ENCODE peak calls at places on chromosomes 3 and 15, in five cellular contexts. C is activated CD8-positive, alpha-beta T cell treated with anti-CD3 and anti-CD28 coated beads for 36 hours; Y is M059J; T is AG09319; Q is EL. A is an unnamed sample.

GRCh38 chr15:77480859-77481258 is 60.2 kb downstream of the HMG20A start:
- DNase-seq in C (no peak), Y (no peak), T (no peak), Q (no peak), A (no peak)

GRCh38 chr3:53581671-53582070 is 87.3 kb downstream of the CACNA1D start:
- DNase-seq in T (no peak), Y (peak; percentile 2), Q (no peak), C (no peak), A (no peak)

GRCh38 chr15:52336530-52336929 is 40.9 kb upstream of the MYO5C start:
- DNase-seq in C (no peak), T (no peak), Y (no peak), Q (no peak), A (no peak)

GRCh38 chr15:71201471-71201870 is 86.2 kb downstream of the THSD4 start:
- DNase-seq in T (no peak), C (no peak), Y (no peak), Q (no peak), A (no peak)

GRCh38 chr3:132629928-132630327 is 29.7 kb downstream of the ACAD11 start:
- DNase-seq in Y (peak; percentile 80), Q (peak; percentile 79), C (no peak), T (no peak), A (no peak)

GRCh38 chr3:112116777-112117186 is 16.3 kb downstream of the GCSAM start:
- DNase-seq in C (no peak), T (no peak), Q (no peak), Y (no peak), A (no peak)

GRCh38 chr15:39919396-39919739 is 698 bp downstream of the GPR176 start:
- DNase-seq in C (no peak), Q (peak; percentile 32), T (no peak), Y (peak; percentile 30), A (no peak)

GRCh38 chr15:95698971-95699370 is 631.5 kb upstream of the NR2F2 start:
- DNase-seq in Q (peak; percentile 27), Y (no peak), C (no peak), T (no peak), A (no peak)

GRCh38 chr15:99123706-99124451 is 19.0 kb downstream of the SYNM start:
- DNase-seq in C (no peak), T (peak; percentile 83), Y (peak; percentile 98), Q (peak; percentile 97), A (peak; percentile 87)

GRCh38 chr3:56748663-56749231 is 53.0 kb downstream of the ARHGEF3 start:
- DNase-seq in Q (no peak), T (no peak), C (no peak), Y (no peak), A (no peak)

GRCh38 chr3:141796436-141797166 is 33.4 kb downstream of the GRK7 start:
- DNase-seq in T (no peak), Q (no peak), C (peak; percentile 94), Y (no peak), A (no peak)

GRCh38 chr3:64187065-64187959 is 38.0 kb downstream of the PRICKLE2 start:
- DNase-seq in C (no peak), Y (peak; percentile 95), T (peak; percentile 37), Q (peak; percentile 99), A (no peak)

GRCh38 chr3:18134386-18135082 is 290.6 kb downstream of the SATB1 start:
- DNase-seq in C (no peak), Y (peak; percentile 14), Q (peak; percentile 60), T (no peak), A (no peak)

GRCh38 chr3:172606021-172606420 is 82.8 kb upstream of the TNFSF10 start:
- DNase-seq in Y (peak; percentile 95), T (no peak), C (no peak), Q (peak; percentile 79), A (no peak)

GRCh38 chr3:122493296-122493695 is 21.4 kb downstream of the KPNA1 start:
- DNase-seq in Y (peak; percentile 87), C (no peak), T (peak; percentile 66), Q (peak; percentile 85), A (no peak)